ENCODE peak calls at places on chromosomes 4 and X, in eight cellular contexts. C is mesothelial cell of epicardium; E is fibroblast of lung; U is kidney epithelial cell; P is activated CD4-positive, CD25-positive, alpha-beta regulatory T cell; Q is endothelial cell of umbilical vein; L is NCI-H748 treated with DMSO at 0.1 percent for 48 hours; M is cerebellum. R is an unnamed sample.

GRCh38 chr4:61173799-61174198 is 26.3 kb upstream of the ADGRL3 start:
- DNase-seq in C (no peak), E (peak; percentile 2), U (no peak), P (no peak), Q (no peak), L (no peak), M (no peak), R (no peak)

GRCh38 chrX:97405031-97405685 is 521.5 kb downstream of the RPA4 start:
- DNase-seq in C (no peak), E (peak; percentile 32), U (no peak), P (no peak), Q (no peak), L (no peak), M (no peak), R (no peak)

GRCh38 chrX:105744291-105744690 is 78.0 kb upstream of the NRK start:
- DNase-seq in C (no peak), E (no peak), U (no peak), P (no peak), Q (no peak), L (no peak), M (no peak), R (no peak)

GRCh38 chr4:123477804-123478209 is 81.2 kb downstream of the SPRY1 start:
- DNase-seq in C (no peak), E (peak; percentile 66), U (no peak), P (no peak), Q (peak; percentile 4), L (no peak), M (no peak), R (peak; percentile 57)

GRCh38 chr4:89836897-89837384 is at the start of gene SNCA:
- DNase-seq in C (peak; percentile 78), E (peak; percentile 69), U (peak; percentile 31), P (no peak), Q (peak; percentile 89), L (peak; percentile 22), M (peak; percentile 85), R (peak; percentile 74)

GRCh38 chrX:7789200-7789599 is 53.8 kb upstream of the VCX start:
- DNase-seq in C (no peak), E (no peak), U (no peak), P (no peak), Q (no peak), L (no peak), M (no peak), R (no peak)

GRCh38 chr4:94976371-94977011 is 218.7 kb downstream of the BMPR1B start:
- DNase-seq in C (no peak), E (peak; percentile 79), U (no peak), P (no peak), Q (peak; percentile 30), L (no peak), M (no peak), R (no peak)

GRCh38 chr4:147108409-147108808 is 162.7 kb upstream of the TTC29 start:
- DNase-seq in C (no peak), E (peak; percentile 55), U (no peak), P (no peak), Q (no peak), L (no peak), M (no peak), R (no peak)

GRCh38 chr4:80393246-80393969 is 57.9 kb downstream of the CFAP299 start:
- DNase-seq in C (no peak), E (peak; percentile 6), U (peak; percentile 26), P (no peak), Q (no peak), L (no peak), M (no peak), R (no peak)

GRCh38 chrX:48695524-48695875 is 1.0 kb upstream of the SUV39H1 start:
- DNase-seq in C (no peak), E (peak; percentile 28), U (no peak), P (no peak), Q (no peak), L (no peak), M (peak; percentile 24), R (peak; percentile 17)

GRCh38 chr4:177728361-177729152 is 286.3 kb upstream of the AGA start:
- DNase-seq in C (no peak), E (peak; percentile 31), U (peak; percentile 32), P (no peak), Q (no peak), L (no peak), M (no peak), R (no peak)

GRCh38 chr4:185919107-185919506 is 107.1 kb upstream of the SORBS2 start:
- DNase-seq in C (no peak), E (no peak), U (no peak), P (no peak), Q (no peak), L (no peak), M (no peak), R (no peak)

GRCh38 chrX:17459008-17459407 is 84.0 kb downstream of the NHS start:
- DNase-seq in C (no peak), E (peak; percentile 88), U (no peak), P (no peak), Q (no peak), L (peak; percentile 24), M (peak; percentile 8), R (no peak)

GRCh38 chr4:134189949-134190348 is 11.6 kb downstream of the PABPC4L start:
- DNase-seq in C (no peak), E (no peak), U (no peak), P (no peak), Q (no peak), L (no peak), M (no peak), R (no peak)

GRCh38 chr4:61517144-61517543 is 317.0 kb downstream of the ADGRL3 start:
- DNase-seq in C (peak; percentile 45), E (no peak), U (no peak), P (no peak), Q (no peak), L (no peak), M (no peak), R (no peak)

R was measured in dermis blood vessel endothelial cell.